ENCODE peak calls at places on chromosomes 13 and 19, in five cellular contexts. O is H1, G is mesenchymal stem cell, J is H9, B is neuronal stem cell. U is an unnamed sample.

GRCh38 chr19:36090930-36091695 is 19.8 kb upstream of the OVOL3 start:
- DNase-seq in O (no peak), G (no peak), J (no peak), B (no peak), U (peak)

GRCh38 chr13:21034602-21035190 is 26.7 kb downstream of the LATS2 start:
- DNase-seq in O (no peak), G (no peak), J (peak), B (no peak), U (no peak)

GRCh38 chr13:50686547-50686946 is 156.9 kb downstream of the DLEU7 start:
- DNase-seq in O (no peak), G (no peak), J (no peak), B (no peak), U (no peak)

GRCh38 chr13:95660981-95661581 is 15.9 kb upstream of the DNAJC3 start:
- DNase-seq in O (no peak), G (peak), J (no peak), B (no peak), U (peak)

GRCh38 chr19:38059897-38060296 is 152.9 kb downstream of the SIPA1L3 start:
- DNase-seq in O (no peak), G (peak), J (no peak), B (no peak), U (no peak)

GRCh38 chr13:105598551-105598950 is 936.9 kb downstream of the EFNB2 start:
- DNase-seq in O (no peak), G (peak), J (no peak), B (no peak), U (no peak)

GRCh38 chr13:70424428-70424827 is 316.2 kb upstream of the KLHL1 start:
- DNase-seq in O (peak), G (no peak), J (peak), B (no peak), U (no peak)

GRCh38 chr13:21619633-21620220 is 15.8 kb upstream of the MICU2 start:
- DNase-seq in O (no peak), G (no peak), J (no peak), B (no peak), U (no peak)

GRCh38 chr13:38223093-38223492 is 126.6 kb upstream of the UFM1 start:
- DNase-seq in O (no peak), G (peak), J (no peak), B (peak), U (no peak)

DNA sequence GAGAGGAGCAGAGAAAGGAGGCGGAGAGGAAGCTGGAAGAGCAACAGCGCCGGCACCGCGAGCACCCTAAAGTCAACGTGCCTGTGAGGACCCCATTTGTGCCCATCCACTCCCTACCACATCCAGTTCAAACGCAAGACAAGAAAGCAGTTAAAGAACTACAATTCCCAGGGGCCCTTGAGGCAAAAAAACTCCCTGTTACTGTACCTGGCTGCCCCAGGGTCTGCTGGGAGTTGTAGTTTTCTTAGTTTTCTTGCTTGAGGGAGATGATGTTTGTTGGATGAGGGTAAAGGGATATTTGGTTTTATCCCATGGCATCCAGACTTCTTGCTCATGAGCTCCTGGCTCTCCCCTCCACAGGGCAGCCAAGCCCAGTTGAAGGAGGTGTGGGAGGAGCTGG is 13.0 kb downstream of the NUCB1 start:
- DNase-seq in O (no peak), G (no peak), J (no peak), B (no peak), U (peak)
- H2BK12ac ChIP-seq in O (no peak), G (no peak), J (no peak), B (no peak), U (no peak)

GRCh38 chr19:18291019-18291524 is 9.7 kb upstream of the JUND start:
- DNase-seq in O (no peak), G (no peak), J (no peak), B (no peak), U (no peak)
- H3K9ac ChIP-seq in O (no peak), G (peak), J (no peak), B (peak), U (peak)

GRCh38 chr19:41939861-41940442 is 11.7 kb upstream of the ERFL start:
- DNase-seq in O (peak), G (no peak), J (no peak), B (no peak), U (no peak)

GRCh38 chr19:41937525-41937924 is 9.3 kb upstream of the ERFL start:
- DNase-seq in O (no peak), G (no peak), J (no peak), B (no peak), U (no peak)

GRCh38 chr19:41937976-41938375 is 9.7 kb upstream of the ERFL start:
- DNase-seq in O (no peak), G (no peak), J (no peak), B (no peak), U (no peak)

GRCh38 chr19:41941410-41942202 is 13.4 kb upstream of the ERFL start:
- DNase-seq in O (no peak), G (no peak), J (no peak), B (no peak), U (no peak)

GRCh38 chr19:41940443-41941409 is 12.5 kb upstream of the ERFL start:
- DNase-seq in O (no peak), G (peak), J (no peak), B (no peak), U (no peak)
- H2AK5ac ChIP-seq in O (no peak), G (no peak), J (no peak), B (peak), U (no peak)

GRCh38 chr19:46962030-46962570 is 57.5 kb upstream of the NPAS1 start:
- DNase-seq in O (no peak), G (peak), J (no peak), B (no peak), U (no peak)

GRCh38 chr19:46955813-46956371 is 63.7 kb upstream of the NPAS1 start:
- DNase-seq in O (no peak), G (no peak), J (no peak), B (no peak), U (no peak)

GRCh38 chr19:46958542-46958941 is 61.1 kb upstream of the NPAS1 start:
- DNase-seq in O (no peak), G (peak), J (no peak), B (no peak), U (peak)

GRCh38 chr19:46963093-46963734 is 56.4 kb upstream of the NPAS1 start:
- DNase-seq in O (no peak), G (peak), J (no peak), B (no peak), U (no peak)

GRCh38 chr19:46959962-46960556 is 59.6 kb upstream of the NPAS1 start:
- DNase-seq in O (no peak), G (no peak), J (no peak), B (no peak), U (no peak)
- H2BK12ac ChIP-seq in O (no peak), G (no peak), J (no peak), B (no peak), U (no peak)

DNA sequence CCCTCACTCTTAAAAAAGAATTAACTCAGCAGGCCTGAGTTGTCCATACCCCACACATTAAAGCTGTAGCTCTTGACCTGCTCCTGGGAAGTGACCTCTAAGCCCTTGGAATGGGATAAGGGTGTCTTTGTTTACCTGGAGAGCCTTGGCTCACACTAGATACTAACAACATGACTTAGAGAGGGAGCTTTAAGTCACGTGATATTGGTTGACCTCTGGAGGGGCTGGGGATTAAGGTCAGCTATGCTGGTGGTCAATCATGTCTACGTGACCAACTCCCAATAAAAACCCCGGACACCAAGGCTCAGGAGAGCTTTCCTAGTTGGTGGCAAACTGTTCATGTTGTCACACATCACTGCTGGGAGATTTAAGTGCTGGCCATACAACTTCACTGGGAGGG is 2.9 kb downstream of the NWD1 start:
- DNase-seq in O (no peak), G (no peak), J (no peak), B (no peak), U (no peak)
- H3K9ac ChIP-seq in O (no peak), G (no peak), J (no peak), B (no peak), U (no peak)

U was measured in trophoblast cell.